ENCODE peak calls at places on chromosome 19, in ten cellular contexts. J is upper lobe of right lung; X is uterus; K is astrocyte; I is mucosa of descending colon; D is ascending aorta; R is adrenal gland; C is right lobe of liver; S is ovary; L is CD8-positive, alpha-beta T cell. M is an unnamed sample.
A peak's percentile ranks its signal among the peaks of the same experiment; 100 is the strongest.

GRCh38 chr19:19562665-19563347 is 24.7 kb downstream of the CILP2 start:
- DNase-seq in L (peak; percentile 65), S (no peak), X (no peak), C (no peak), R (no peak), D (no peak), J (no peak), I (no peak), K (no peak), M (no peak)

GRCh38 chr19:58409010-58409790 is 751 bp downstream of the ZNF584 start:
- DNase-seq in I (no peak), K (no peak), R (peak; percentile 40), X (no peak), J (peak; percentile 73), L (no peak), C (peak; percentile 48), S (peak; percentile 62), D (no peak), M (no peak)

GRCh38 chr19:21603431-21604153 is 98.2 kb downstream of the ZNF429 start:
- DNase-seq in J (no peak), D (no peak), L (no peak), K (no peak), S (no peak), R (no peak), X (no peak), I (no peak), C (no peak), M (no peak)

GRCh38 chr19:13024126-13024957 is 29.1 kb downstream of the NFIX start:
- DNase-seq in R (no peak), L (no peak), J (no peak), S (no peak), C (no peak), X (peak; percentile 47), D (no peak), I (no peak), K (no peak), M (no peak)

GRCh38 chr19:3768748-3769099 is 3.3 kb downstream of the RAX2 start:
- DNase-seq in S (no peak), X (no peak), C (no peak), R (no peak), J (no peak), I (no peak), K (no peak), D (no peak), L (no peak), M (no peak)

GRCh38 chr19:49200238-49200862 is 42.8 kb downstream of the TRPM4 start:
- DNase-seq in K (no peak), C (no peak), X (no peak), I (peak; percentile 75), D (no peak), R (no peak), L (no peak), J (no peak), S (no peak), M (no peak)

GRCh38 chr19:33226550-33227241 is 1.0 kb upstream of the SLC7A10 start:
- DNase-seq in I (no peak), R (no peak), S (no peak), C (no peak), J (peak; percentile 89), D (no peak), L (no peak), X (no peak), K (no peak), M (no peak)

GRCh38 chr19:47226426-47227346 is 4.3 kb downstream of the BBC3 start:
- DNase-seq in C (peak; percentile 93), K (peak; percentile 47), S (peak; percentile 69), R (peak; percentile 88), J (peak; percentile 92), I (peak; percentile 94), X (peak; percentile 75), L (peak; percentile 61), D (peak; percentile 93), M (peak; percentile 71)

GRCh38 chr19:13079542-13079986 is 23.1 kb downstream of the LYL1 start:
- DNase-seq in I (peak; percentile 88), J (peak; percentile 79), S (peak; percentile 78), D (no peak), R (no peak), L (no peak), K (no peak), C (no peak), X (peak; percentile 83), M (no peak)

GRCh38 chr19:32020538-32020937 is 324.9 kb upstream of the ZNF507 start:
- DNase-seq in J (no peak), D (no peak), C (no peak), X (no peak), I (no peak), S (no peak), R (no peak), K (no peak), L (no peak), M (no peak)

GRCh38 chr19:1761528-1762242 is 8.4 kb downstream of the ONECUT3 start:
- DNase-seq in L (no peak), K (no peak), R (no peak), J (no peak), X (no peak), C (no peak), S (no peak), D (no peak), I (no peak), M (no peak)

GRCh38 chr19:11984986-11985385 is 20.1 kb downstream of the ZNF763 start:
- DNase-seq in J (no peak), R (no peak), L (no peak), S (no peak), D (no peak), I (no peak), X (no peak), C (no peak), K (no peak), M (no peak)

DNA sequence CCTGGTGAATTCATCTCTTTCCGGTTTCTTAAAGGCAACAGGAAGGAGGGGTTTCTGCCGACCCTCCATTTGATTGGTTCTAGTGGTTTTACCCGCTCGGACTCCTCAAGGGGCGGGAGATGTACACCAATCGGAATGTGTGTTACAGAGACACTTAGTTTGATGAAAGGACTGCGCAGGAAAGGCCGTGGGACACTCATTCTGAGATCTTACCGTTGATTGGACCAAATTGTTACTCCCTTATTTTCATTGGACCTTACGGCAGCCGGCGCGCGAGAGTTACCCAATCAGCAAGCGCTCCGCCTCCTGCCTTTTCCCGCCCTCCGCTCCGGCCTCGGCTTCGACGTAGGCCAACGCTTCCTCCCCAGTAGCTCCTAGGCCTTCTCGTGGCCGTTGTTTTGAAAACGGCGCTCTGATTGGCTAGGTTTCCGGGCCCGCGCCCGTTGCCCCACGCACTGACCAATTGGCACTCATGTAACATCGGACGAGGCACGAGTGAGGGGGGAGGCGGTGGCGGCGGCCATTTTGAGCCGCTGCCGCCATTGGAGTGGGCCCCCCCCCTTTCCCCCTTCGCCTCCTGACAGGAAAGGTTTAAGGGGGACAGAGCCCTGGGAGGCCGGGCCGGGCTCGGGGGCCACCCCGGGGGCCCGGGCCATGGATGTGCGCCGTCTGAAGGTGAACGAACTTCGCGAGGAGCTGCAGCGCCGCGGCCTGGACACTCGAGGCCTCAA is at the start of gene HNRNPUL1:
- DNase-seq in L (peak; percentile 98), I (peak; percentile 99), D (peak; percentile 99), C (peak; percentile 99), X (peak; percentile 99), J (peak; percentile 98), S (peak; percentile 100), K (peak; percentile 100), R (peak; percentile 99), M (peak; percentile 99)
- TF ChIP-seq CTCF in L (no peak), I (no peak), D (peak; percentile 44), C (peak; percentile 31), X (peak; percentile 50), J (peak; percentile 13), S (no peak), K (no peak), R (no peak), M (peak; percentile 48)

GRCh38 chr19:45911291-45911690 is 3.3 kb downstream of the NANOS2 start:
- DNase-seq in D (no peak), X (no peak), K (no peak), L (no peak), R (no peak), J (no peak), I (no peak), C (no peak), S (no peak), M (no peak)

GRCh38 chr19:45906221-45906620 is 3.8 kb upstream of the MYPOP start:
- DNase-seq in J (no peak), S (no peak), K (no peak), C (no peak), I (no peak), D (no peak), X (no peak), L (no peak), R (no peak), M (no peak)

GRCh38 chr19:45905016-45905415 is 2.6 kb upstream of the MYPOP start:
- DNase-seq in K (no peak), C (no peak), X (no peak), D (no peak), I (no peak), S (no peak), J (no peak), R (no peak), L (no peak), M (no peak)

GRCh38 chr19:45913874-45914830 is at the start of gene NANOS2:
- DNase-seq in S (no peak), C (no peak), R (no peak), D (no peak), X (no peak), J (no peak), I (no peak), L (no peak), K (no peak), M (no peak)

GRCh38 chr19:45908956-45909355 is 5.6 kb downstream of the NANOS2 start:
- DNase-seq in C (no peak), S (no peak), R (no peak), X (no peak), K (no peak), J (no peak), I (no peak), D (no peak), L (no peak), M (no peak)
- TF ChIP-seq CTCF in C (no peak), S (no peak), R (no peak), X (no peak), K (no peak), J (no peak), I (no peak), D (no peak), L (no peak), M (no peak)

GRCh38 chr19:5338661-5339469 is 1.7 kb downstream of the PTPRS start:
- DNase-seq in R (no peak), C (no peak), X (no peak), L (no peak), D (no peak), K (no peak), J (no peak), I (no peak), S (no peak), M (no peak)
- TF ChIP-seq CTCF in R (no peak), C (no peak), X (no peak), L (no peak), D (no peak), K (no peak), J (no peak), I (no peak), S (no peak), M (no peak)

DNA sequence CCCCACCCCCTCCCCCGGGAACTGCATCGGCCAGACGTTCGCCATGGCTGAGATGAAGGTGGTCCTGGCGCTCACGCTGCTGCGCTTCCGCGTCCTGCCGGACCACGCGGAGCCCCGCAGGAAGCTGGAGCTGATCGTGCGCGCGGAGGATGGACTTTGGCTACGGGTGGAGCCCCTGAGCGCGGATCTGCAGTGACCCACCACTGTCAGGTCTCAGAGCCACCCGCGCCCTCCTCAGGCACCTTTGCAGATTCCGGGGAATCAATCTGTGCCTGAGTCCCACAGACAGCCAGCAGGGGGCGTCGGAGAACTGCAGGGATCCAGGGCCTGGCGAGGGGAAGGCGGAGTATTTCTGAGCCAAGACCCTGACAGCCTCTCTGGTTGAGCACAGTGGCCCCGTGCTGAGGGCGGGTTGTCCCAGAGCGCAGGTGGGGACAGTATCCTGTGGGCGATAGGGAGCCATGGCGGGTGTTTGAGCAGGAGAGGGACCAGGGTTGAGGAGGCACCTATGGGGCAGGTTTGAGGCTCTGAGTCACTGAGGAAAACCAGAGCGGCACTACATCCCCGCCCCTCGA is 30.4 kb upstream of the CYP4F8 start:
- DNase-seq in X (peak; percentile 75), S (peak; percentile 83), R (peak; percentile 81), C (peak; percentile 80), L (peak; percentile 82), J (peak; percentile 91), K (peak; percentile 15), D (peak; percentile 83), I (peak; percentile 79), M (no peak)
- TF ChIP-seq CTCF in X (peak; percentile 79), S (peak; percentile 82), R (peak; percentile 65), C (peak; percentile 94), L (peak; percentile 77), J (peak; percentile 91), K (peak; percentile 55), D (peak; percentile 73), I (peak; percentile 68), M (peak; percentile 75)

M was measured in type B pancreatic cell.